ENCODE peak calls at places on chromosomes 12 and 14, in five cellular contexts. U is GM06990, M is GM20000, I is GM12878, T is fibroblast of lung. O is an unnamed sample.

GRCh38 chr14:105138551-105139111 is 29.9 kb downstream of the JAG2 start:
- DNase-seq in U (no peak), M (no peak), I (no peak), T (no peak), O (no peak)

GRCh38 chr14:65867333-65867732 is 454.8 kb downstream of the FUT8 start:
- DNase-seq in U (no peak), M (no peak), I (no peak), T (no peak), O (no peak)

GRCh38 chr12:12999276-12999958 is 648 bp downstream of the HEBP1 start:
- DNase-seq in U (no peak), M (no peak), I (no peak), T (peak; percentile 19), O (no peak)

GRCh38 chr14:51931308-51931707 is 58.0 kb upstream of the RTRAF start:
- DNase-seq in U (no peak), M (no peak), I (no peak), T (no peak), O (no peak)

GRCh38 chr14:104972301-104973211 is 5.6 kb downstream of the AHNAK2 start:
- DNase-seq in U (no peak), M (no peak), I (no peak), T (peak; percentile 57), O (no peak)

GRCh38 chr14:50659327-50659974 is 8.7 kb downstream of the SAV1 start:
- DNase-seq in U (no peak), M (no peak), I (no peak), T (no peak), O (no peak)

GRCh38 chr14:20751963-20752562 is 6.4 kb downstream of the EDDM3A start:
- DNase-seq in U (no peak), M (no peak), I (no peak), T (no peak), O (no peak)

GRCh38 chr12:105920161-105920684 is 218.5 kb downstream of the NUAK1 start:
- DNase-seq in U (no peak), M (no peak), I (no peak), T (no peak), O (no peak)

GRCh38 chr12:131457331-131458047 is 253.4 kb upstream of the SFSWAP start:
- DNase-seq in U (no peak), M (no peak), I (no peak), T (no peak), O (no peak)

GRCh38 chr14:105414456-105415371 is 4.9 kb upstream of the MTA1 start:
- DNase-seq in U (peak; percentile 83), M (peak; percentile 92), I (no peak), T (peak; percentile 63), O (peak; percentile 8)

GRCh38 chr14:24395609-24396580 is 2.9 kb upstream of the NYNRIN start:
- DNase-seq in U (no peak), M (no peak), I (no peak), T (no peak), O (no peak)

GRCh38 chr14:78611796-78612571 is 441.8 kb downstream of the NRXN3 start:
- DNase-seq in U (no peak), M (no peak), I (no peak), T (peak; percentile 12), O (no peak)

GRCh38 chr12:106226884-106227640 is 20.8 kb downstream of the CKAP4 start:
- DNase-seq in U (no peak), M (peak; percentile 82), I (no peak), T (peak; percentile 74), O (peak; percentile 36)

GRCh38 chr14:101823511-101824120 is 62.1 kb downstream of the PPP2R5C start:
- DNase-seq in U (peak; percentile 72), M (no peak), I (peak; percentile 68), T (no peak), O (no peak)

GRCh38 chr12:93563807-93564538 is 8.5 kb upstream of the SOCS2 start:
- DNase-seq in U (no peak), M (peak; percentile 36), I (no peak), T (peak; percentile 55), O (no peak)

GRCh38 chr14:72521045-72521444 is 372.9 kb downstream of the DPF3 start:
- DNase-seq in U (peak; percentile 68), M (no peak), I (peak; percentile 37), T (no peak), O (no peak)

GRCh38 chr12:93982847-93983315 is 165.5 kb upstream of the PLXNC1 start:
- DNase-seq in U (no peak), M (no peak), I (no peak), T (peak; percentile 85), O (peak; percentile 49)

GRCh38 chr12:5433081-5433839 is 1.4 kb downstream of the NTF3 start:
- DNase-seq in U (no peak), M (no peak), I (no peak), T (no peak), O (no peak)

GRCh38 chr12:67426067-67426466 is 156.9 kb downstream of the CAND1 start:
- DNase-seq in U (no peak), M (no peak), I (no peak), T (peak; percentile 84), O (peak; percentile 96)

GRCh38 chr12:15558915-15559528 is 230.2 kb downstream of the EPS8 start:
- DNase-seq in U (no peak), M (no peak), I (no peak), T (peak; percentile 81), O (peak; percentile 6)

GRCh38 chr12:89210277-89210676 is 142.0 kb downstream of the DUSP6 start:
- DNase-seq in U (no peak), M (no peak), I (no peak), T (no peak), O (no peak)

GRCh38 chr14:87712386-87713113 is 280.4 kb downstream of the GALC start:
- DNase-seq in U (no peak), M (no peak), I (no peak), T (no peak), O (no peak)

GRCh38 chr12:106033161-106033675 is 105.5 kb downstream of the NUAK1 start:
- DNase-seq in U (no peak), M (no peak), I (no peak), T (no peak), O (no peak)

GRCh38 chr14:50085570-50086315 is 30.6 kb downstream of the VCPKMT start:
- DNase-seq in U (peak; percentile 81), M (peak; percentile 68), I (peak; percentile 95), T (no peak), O (no peak)

GRCh38 chr12:123384994-123385376 is 1.1 kb downstream of the KMT5A start:
- DNase-seq in U (no peak), M (no peak), I (no peak), T (peak; percentile 64), O (no peak)

GRCh38 chr12:57726884-57727757 is 11.4 kb downstream of the AGAP2 start:
- DNase-seq in U (no peak), M (peak; percentile 36), I (no peak), T (peak; percentile 52), O (no peak)

GRCh38 chr12:31928246-31929139 is 30.7 kb upstream of the RESF1 start:
- DNase-seq in U (peak; percentile 47), M (no peak), I (no peak), T (no peak), O (no peak)

GRCh38 chr12:100024974-100025555 is 40.3 kb upstream of the ANKS1B start:
- DNase-seq in U (no peak), M (no peak), I (no peak), T (no peak), O (no peak)

GRCh38 chr12:12810507-12811143 is 2.5 kb upstream of the DDX47 start:
- DNase-seq in U (no peak), M (no peak), I (no peak), T (no peak), O (no peak)

GRCh38 chr12:99029502-99030271 is 384.6 kb downstream of the APAF1 start:
- DNase-seq in U (no peak), M (no peak), I (no peak), T (no peak), O (no peak)

GRCh38 chr12:131941116-131941986 is 8.4 kb upstream of the EP400 start:
- DNase-seq in U (no peak), M (no peak), I (no peak), T (no peak), O (no peak)

GRCh38 chr12:98741615-98742265 is 96.7 kb downstream of the APAF1 start:
- DNase-seq in U (no peak), M (no peak), I (no peak), T (no peak), O (no peak)

GRCh38 chr14:96125536-96125935 is 79.1 kb upstream of the BDKRB2 start:
- DNase-seq in U (no peak), M (no peak), I (no peak), T (peak; percentile 76), O (no peak)

GRCh38 chr12:30461011-30461670 is 234.5 kb downstream of the IPO8 start:
- DNase-seq in U (no peak), M (no peak), I (no peak), T (no peak), O (peak; percentile 57)

DNA sequence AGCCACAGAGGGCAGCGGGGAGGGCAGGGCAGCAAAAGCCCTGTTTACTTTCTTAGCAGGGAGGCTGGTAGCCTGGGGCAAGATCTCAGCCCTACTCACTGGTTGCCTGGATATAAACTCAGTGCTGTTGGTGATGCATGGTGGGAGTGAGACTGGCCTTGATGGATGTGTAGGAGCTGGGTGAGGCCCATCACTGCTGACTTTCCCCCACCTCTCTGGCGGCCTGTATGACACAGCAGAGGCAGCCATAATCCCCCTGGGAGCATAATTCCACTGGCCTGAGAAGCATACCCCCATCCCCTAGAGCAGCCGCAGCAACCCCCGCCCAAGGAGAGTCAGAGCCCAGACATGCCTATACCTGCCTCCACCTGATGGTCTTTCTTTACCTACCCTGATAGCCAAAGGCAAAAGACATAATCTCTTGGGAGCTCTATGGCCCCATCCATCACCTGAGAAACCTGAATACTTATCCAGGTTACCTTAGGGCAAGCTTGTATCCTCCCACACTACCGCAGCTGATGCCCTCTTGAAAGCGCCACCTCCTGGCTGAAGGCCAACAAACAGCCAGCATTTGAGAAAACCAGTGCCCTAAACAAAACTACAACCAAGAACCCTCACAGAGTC is 59.3 kb downstream of the DNAI7 start:
- DNase-seq in U (no peak), M (no peak), I (no peak), T (no peak), O (no peak)
- TF ChIP-seq CTCF in U (peak; percentile 57), M (no peak), I (no peak), T (no peak), O (no peak)

GRCh38 chr12:3655331-3655900 is 97.5 kb downstream of the CRACR2A start:
- DNase-seq in U (no peak), M (peak; percentile 39), I (no peak), T (peak; percentile 3), O (no peak)
- TF ChIP-seq CTCF in U (peak; percentile 47), M (peak; percentile 11), I (peak; percentile 37), T (peak; percentile 41), O (peak; percentile 31)

GRCh38 chr12:20643822-20644221 is 51.3 kb upstream of the SLCO1C1 start:
- DNase-seq in U (no peak), M (no peak), I (no peak), T (no peak), O (no peak)

GRCh38 chr12:20641127-20641526 is 54.0 kb upstream of the SLCO1C1 start:
- DNase-seq in U (no peak), M (no peak), I (no peak), T (no peak), O (no peak)

GRCh38 chr12:20646239-20646827 is 48.8 kb upstream of the SLCO1C1 start:
- DNase-seq in U (no peak), M (peak; percentile 10), I (no peak), T (peak; percentile 65), O (peak; percentile 47)
- TF ChIP-seq CTCF in U (peak; percentile 58), M (peak; percentile 19), I (peak; percentile 54), T (peak; percentile 72), O (peak; percentile 59)

DNA sequence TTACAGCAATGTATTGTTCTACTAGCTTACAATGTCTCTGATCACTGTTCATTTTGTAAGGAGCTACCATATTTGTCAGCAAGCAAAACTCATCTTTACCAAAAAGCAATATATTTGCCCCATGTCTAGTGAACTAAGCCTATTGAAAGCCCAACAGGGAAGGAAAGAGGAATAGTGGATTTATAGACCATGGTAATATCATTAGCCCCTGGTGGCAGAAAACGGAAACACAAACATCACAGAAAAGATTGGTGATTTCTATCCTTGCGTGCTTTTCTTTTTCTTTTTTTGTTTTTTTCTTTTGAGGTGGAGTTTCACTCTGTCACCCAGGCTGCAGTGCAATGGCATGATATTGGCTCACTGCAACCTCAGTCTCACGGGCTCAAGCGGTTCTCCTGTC is 1562.4 kb upstream of the TMEM132C start:
- DNase-seq in U (no peak), M (no peak), I (no peak), T (no peak), O (no peak)
- TF ChIP-seq CTCF in U (no peak), M (no peak), I (no peak), T (no peak), O (no peak)